ENCODE peak calls at places on chromosomes 6 and 20, in four cellular contexts. One of them, this sample, is unnamed.

GRCh38 chr6:167769408-167770190 is 57.1 kb upstream of the AFDN start:
- DNase-seq in H1: no peak
- DNase-seq in K562: no peak
- DNase-seq in HepG2: no peak
- DNase-seq in this sample: no peak

GRCh38 chr6:11013671-11014070 is 30.4 kb downstream of the ELOVL2 start:
- DNase-seq in K562: peak
- DNase-seq in H1: no peak
- DNase-seq in HepG2: no peak
- DNase-seq in this sample: no peak

GRCh38 chr6:72182337-72183246 is 296.2 kb downstream of the RIMS1 start:
- DNase-seq in HepG2: no peak
- DNase-seq in H1: peak
- DNase-seq in K562: no peak
- DNase-seq in this sample: no peak

GRCh38 chr6:36962874-36963273 is 8.3 kb downstream of the PI16 start:
- DNase-seq in K562: no peak
- DNase-seq in HepG2: no peak
- DNase-seq in H1: peak
- DNase-seq in this sample: no peak

GRCh38 chr20:38799248-38799647 is 6.2 kb upstream of the PPP1R16B start:
- DNase-seq in K562: no peak
- DNase-seq in H1: no peak
- DNase-seq in HepG2: no peak
- DNase-seq in this sample: no peak

GRCh38 chr20:37179671-37180524 is 550 bp upstream of the MROH8 start:
- DNase-seq in K562: no peak
- DNase-seq in H1: no peak
- DNase-seq in HepG2: peak
- DNase-seq in this sample: no peak

GRCh38 chr6:35624341-35625070 is 64.2 kb downstream of the FKBP5 start:
- DNase-seq in HepG2: peak
- DNase-seq in K562: no peak
- DNase-seq in H1: no peak
- DNase-seq in this sample: no peak

GRCh38 chr6:85585741-85586140 is 7.9 kb downstream of the SNX14 start:
- DNase-seq in K562: no peak
- DNase-seq in HepG2: no peak
- DNase-seq in H1: no peak
- DNase-seq in this sample: no peak

GRCh38 chr6:142294681-142295080 is 7.1 kb upstream of the ADGRG6 start:
- DNase-seq in K562: no peak
- DNase-seq in HepG2: no peak
- DNase-seq in H1: no peak
- DNase-seq in this sample: no peak

GRCh38 chr6:122747573-122747972 is 31.9 kb upstream of the FABP7 start:
- DNase-seq in K562: no peak
- DNase-seq in HepG2: no peak
- DNase-seq in H1: no peak
- DNase-seq in this sample: no peak

GRCh38 chr6:32973934-32974333 is 5.5 kb downstream of the BRD2 start:
- DNase-seq in HepG2: no peak
- DNase-seq in H1: no peak
- DNase-seq in K562: peak
- DNase-seq in this sample: no peak

GRCh38 chr6:159831373-159831679 is 31.2 kb downstream of the PNLDC1 start:
- DNase-seq in K562: no peak
- DNase-seq in HepG2: no peak
- DNase-seq in H1: no peak
- DNase-seq in this sample: no peak

GRCh38 chr6:13302751-13303667 is 25.3 kb downstream of the TBC1D7 start:
- DNase-seq in K562: peak
- DNase-seq in HepG2: peak
- DNase-seq in H1: peak
- DNase-seq in this sample: peak

GRCh38 chr20:17708675-17709360 is 9.1 kb downstream of the BANF2 start:
- DNase-seq in H1: no peak
- DNase-seq in K562: no peak
- DNase-seq in HepG2: no peak
- DNase-seq in this sample: no peak

GRCh38 chr6:18533793-18534192 is 146.6 kb downstream of the RNF144B start:
- DNase-seq in K562: no peak
- DNase-seq in H1: no peak
- DNase-seq in HepG2: no peak
- DNase-seq in this sample: no peak

GRCh38 chr6:159762681-159763293 is 942 bp downstream of the ACAT2 start:
- DNase-seq in K562: peak
- DNase-seq in H1: no peak
- DNase-seq in HepG2: peak
- DNase-seq in this sample: no peak

GRCh38 chr6:118959903-118960302 is 24.9 kb upstream of the MCM9 start:
- DNase-seq in K562: no peak
- DNase-seq in H1: no peak
- DNase-seq in HepG2: no peak
- DNase-seq in this sample: no peak

GRCh38 chr6:134347916-134348805 is 30.2 kb upstream of the SGK1 start:
- DNase-seq in H1: no peak
- DNase-seq in K562: no peak
- DNase-seq in HepG2: no peak
- DNase-seq in this sample: no peak

GRCh38 chr6:116369540-116370327 is 1.0 kb upstream of the DSE start:
- DNase-seq in K562: no peak
- DNase-seq in H1: no peak
- DNase-seq in HepG2: no peak
- DNase-seq in this sample: no peak

GRCh38 chr20:39651645-39652340 is 689.6 kb downstream of the DHX35 start:
- DNase-seq in H1: no peak
- DNase-seq in K562: no peak
- DNase-seq in HepG2: no peak
- DNase-seq in this sample: no peak

GRCh38 chr6:157525918-157526425 is 145.0 kb downstream of the ZDHHC14 start:
- DNase-seq in K562: no peak
- DNase-seq in H1: no peak
- DNase-seq in HepG2: no peak
- DNase-seq in this sample: no peak

GRCh38 chr6:37308084-37308817 is 45.5 kb upstream of the RNF8 start:
- DNase-seq in H1: no peak
- DNase-seq in K562: no peak
- DNase-seq in HepG2: no peak
- DNase-seq in this sample: no peak

GRCh38 chr6:90508753-90509152 is 78.1 kb downstream of the MAP3K7 start:
- DNase-seq in K562: no peak
- DNase-seq in H1: peak
- DNase-seq in HepG2: no peak
- DNase-seq in this sample: no peak

GRCh38 chr6:3841711-3842565 is 7.2 kb upstream of the FAM50B start:
- DNase-seq in K562: no peak
- DNase-seq in H1: no peak
- DNase-seq in HepG2: peak
- DNase-seq in this sample: no peak

GRCh38 chr6:39881851-39882566 is 52.3 kb downstream of the MOCS1 start:
- DNase-seq in K562: no peak
- DNase-seq in H1: no peak
- DNase-seq in HepG2: no peak
- DNase-seq in this sample: no peak

GRCh38 chr20:25295386-25296093 is 47.7 kb downstream of the PYGB start:
- DNase-seq in H1: no peak
- DNase-seq in K562: peak
- DNase-seq in HepG2: no peak
- DNase-seq in this sample: no peak

GRCh38 chr6:56890683-56891429 is 64.1 kb upstream of the BEND6 start:
- DNase-seq in HepG2: no peak
- DNase-seq in H1: no peak
- DNase-seq in K562: peak
- DNase-seq in this sample: peak

GRCh38 chr6:154937306-154938244 is 57.5 kb upstream of the TIAM2 start:
- DNase-seq in K562: no peak
- DNase-seq in HepG2: no peak
- DNase-seq in H1: no peak
- DNase-seq in this sample: no peak

GRCh38 chr20:5596401-5597193 is 153.6 kb upstream of the SHLD1 start:
- DNase-seq in H1: no peak
- DNase-seq in K562: no peak
- DNase-seq in HepG2: no peak
- DNase-seq in this sample: no peak

GRCh38 chr6:143348531-143348930 is 102.0 kb downstream of the ADAT2 start:
- DNase-seq in HepG2: no peak
- DNase-seq in H1: no peak
- DNase-seq in K562: no peak
- DNase-seq in this sample: no peak

GRCh38 chr6:133540361-133540760 is 299.2 kb downstream of the EYA4 start:
- DNase-seq in H1: no peak
- DNase-seq in K562: no peak
- DNase-seq in HepG2: no peak
- DNase-seq in this sample: no peak

GRCh38 chr6:20402181-20403079 is 751 bp downstream of the E2F3 start:
- DNase-seq in H1: peak
- DNase-seq in K562: peak
- DNase-seq in HepG2: peak
- DNase-seq in this sample: no peak

GRCh38 chr20:13877789-13878188 is 93.0 kb downstream of the NDUFAF5 start:
- DNase-seq in H1: no peak
- DNase-seq in K562: no peak
- DNase-seq in HepG2: no peak
- DNase-seq in this sample: no peak

GRCh38 chr6:144637535-144637934 is 352.4 kb downstream of the UTRN start:
- DNase-seq in H1: no peak
- DNase-seq in HepG2: no peak
- DNase-seq in K562: no peak
- DNase-seq in this sample: no peak

GRCh38 chr6:16974729-16975359 is 127.0 kb upstream of the STMND1 start:
- DNase-seq in K562: no peak
- DNase-seq in HepG2: no peak
- DNase-seq in H1: no peak
- DNase-seq in this sample: no peak

GRCh38 chr6:16973545-16974386 is 128.1 kb upstream of the STMND1 start:
- DNase-seq in H1: no peak
- DNase-seq in HepG2: no peak
- DNase-seq in K562: no peak
- DNase-seq in this sample: no peak

GRCh38 chr6:16973071-16973470 is 128.8 kb upstream of the STMND1 start:
- DNase-seq in H1: no peak
- DNase-seq in HepG2: no peak
- DNase-seq in K562: no peak
- DNase-seq in this sample: no peak

GRCh38 chr6:16972535-16972934 is 129.3 kb upstream of the STMND1 start:
- DNase-seq in K562: no peak
- DNase-seq in HepG2: no peak
- DNase-seq in H1: no peak
- DNase-seq in this sample: no peak

GRCh38 chr6:16974387-16974673 is 127.5 kb upstream of the STMND1 start:
- DNase-seq in K562: no peak
- DNase-seq in HepG2: no peak
- DNase-seq in H1: no peak
- DNase-seq in this sample: no peak
- TF ChIP-seq ZNF274 in K562: no peak
- TF ChIP-seq ZNF274 in HepG2: no peak
- TF ChIP-seq ZNF274 in H1: no peak
- TF ChIP-seq ZNF274 in this sample: no peak

GRCh38 chr20:34370062-34370461 is 7.0 kb downstream of the ITCH start:
- DNase-seq in K562: no peak
- DNase-seq in HepG2: no peak
- DNase-seq in H1: no peak
- DNase-seq in this sample: no peak
- TF ChIP-seq EP300 in K562: no peak
- TF ChIP-seq EP300 in HepG2: no peak
- TF ChIP-seq EP300 in H1: no peak
- TF ChIP-seq EP300 in this sample: no peak

GRCh38 chr6:162856885-162857284 is 129.1 kb downstream of the PACRG start:
- DNase-seq in H1: no peak
- DNase-seq in K562: no peak
- DNase-seq in HepG2: peak
- DNase-seq in this sample: no peak

GRCh38 chr6:162857321-162857720 is 129.5 kb downstream of the PACRG start:
- DNase-seq in H1: no peak
- DNase-seq in K562: no peak
- DNase-seq in HepG2: no peak
- DNase-seq in this sample: no peak

GRCh38 chr6:162852810-162853577 is 125.2 kb downstream of the PACRG start:
- DNase-seq in K562: no peak
- DNase-seq in HepG2: no peak
- DNase-seq in H1: no peak
- DNase-seq in this sample: no peak

GRCh38 chr6:162854228-162854627 is 126.5 kb downstream of the PACRG start:
- DNase-seq in H1: no peak
- DNase-seq in K562: no peak
- DNase-seq in HepG2: no peak
- DNase-seq in this sample: no peak

DNA sequence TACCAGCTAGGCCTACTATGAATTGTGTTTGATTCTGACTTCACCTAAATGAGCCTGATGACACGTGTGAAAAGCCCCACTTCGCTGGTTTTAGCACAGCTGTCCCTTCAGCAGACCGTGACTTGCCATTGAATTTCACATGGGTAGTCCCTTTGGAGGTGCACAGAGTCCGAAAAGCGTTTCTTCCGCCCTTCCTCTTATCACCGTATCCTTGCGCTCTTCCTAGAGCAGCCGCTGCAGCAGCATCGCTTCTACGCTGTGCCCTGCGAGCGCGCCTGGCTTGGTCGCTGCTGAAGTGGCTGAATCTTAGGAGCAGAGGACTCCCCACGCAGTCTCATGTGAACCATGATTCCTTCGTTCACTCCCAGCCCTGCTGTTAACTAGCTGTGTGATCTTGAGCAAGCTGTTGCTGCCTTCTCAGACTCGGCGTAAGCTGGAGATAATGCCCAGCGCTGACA is 127.0 kb downstream of the PACRG start:
- DNase-seq in HepG2: no peak
- DNase-seq in H1: no peak
- DNase-seq in K562: no peak
- DNase-seq in this sample: no peak
- TF ChIP-seq ZNF274 in HepG2: no peak
- TF ChIP-seq ZNF274 in H1: no peak
- TF ChIP-seq ZNF274 in K562: no peak
- TF ChIP-seq ZNF274 in this sample: no peak

DNA sequence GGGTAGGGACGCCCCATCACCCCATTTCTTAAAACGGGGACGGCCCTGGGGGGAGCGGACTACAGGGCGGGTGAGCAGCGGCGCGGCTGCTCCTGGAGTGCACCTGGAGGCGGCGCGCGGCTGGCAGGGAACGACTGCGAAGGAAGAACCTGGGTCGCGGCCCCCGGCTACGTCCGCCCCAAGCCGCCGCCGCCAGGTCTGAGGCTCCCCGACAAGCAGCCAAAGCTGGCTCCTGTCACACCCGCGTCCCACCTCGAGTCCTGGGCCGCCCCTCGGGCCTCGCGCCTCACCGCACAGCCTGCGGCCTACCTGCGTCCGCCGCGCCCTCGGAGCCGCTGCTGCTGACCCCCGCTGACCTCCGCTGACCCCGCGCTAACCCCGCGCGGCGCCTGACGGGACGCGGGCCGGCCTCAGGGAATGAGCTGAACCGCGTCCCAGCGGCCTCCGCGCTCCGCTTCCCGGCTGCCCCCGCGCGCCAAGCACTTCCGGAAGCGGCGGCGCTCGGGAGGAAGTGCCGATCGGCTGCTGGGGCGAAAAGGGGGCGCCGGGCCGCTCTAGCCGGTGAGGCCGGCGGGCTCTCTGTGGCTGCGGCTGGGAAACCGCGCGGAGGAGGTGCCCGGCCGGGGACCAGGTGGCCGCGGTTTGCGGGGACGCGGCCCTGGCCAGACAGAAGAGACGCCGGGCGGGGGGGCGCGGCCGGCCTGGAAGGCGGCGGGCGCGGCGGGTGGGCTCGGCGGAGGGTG is at the start of the genes ARFRP1 and ZGPAT:
- DNase-seq in K562: peak
- DNase-seq in HepG2: peak
- DNase-seq in H1: peak
- DNase-seq in this sample: no peak
- TF ChIP-seq EP300 in K562: no peak
- TF ChIP-seq EP300 in HepG2: peak
- TF ChIP-seq EP300 in H1: no peak
- TF ChIP-seq EP300 in this sample: no peak

This sample was measured in GM12878.